ENCODE peak calls at places on chromosomes 13 and 19, in ten cellular contexts. C, G, T, H, J, Q, K, B, Z and X are unnamed samples.

GRCh38 chr19:44847144-44848035 is 1.3 kb downstream of the NECTIN2 start:
- DNase-seq in J (peak), T (peak), G (peak), C (peak), Q (no peak), Z (peak), K (peak), H (no peak), B (peak), X (no peak)

GRCh38 chr13:44904982-44905381 is 84.3 kb downstream of the NUFIP1 start:
- DNase-seq in Q (no peak), G (peak), B (peak), H (peak), K (peak), Z (peak), T (peak), J (no peak), C (peak), X (no peak)

GRCh38 chr13:37136187-37136586 is 30.7 kb upstream of the CSNK1A1L start:
- DNase-seq in Z (peak), T (no peak), C (no peak), K (no peak), J (no peak), B (no peak), H (no peak), Q (no peak), G (peak), X (no peak)

GRCh38 chr13:106337096-106337495 is 198.4 kb downstream of the EFNB2 start:
- DNase-seq in C (no peak), J (no peak), H (no peak), Z (no peak), Q (no peak), G (peak), T (no peak), K (no peak), B (no peak), X (no peak)

GRCh38 chr19:54281008-54281728 is at the start of gene LILRB2:
- DNase-seq in Q (peak), G (no peak), K (no peak), J (no peak), Z (no peak), C (no peak), H (no peak), B (peak), T (no peak), X (no peak)

GRCh38 chr19:57068326-57068725 is 51.5 kb upstream of the USP29 start:
- DNase-seq in J (no peak), B (no peak), H (no peak), Q (no peak), K (no peak), C (no peak), Z (no peak), G (no peak), T (no peak), X (no peak)

GRCh38 chr13:36822786-36823185 is 3.8 kb downstream of the RFXAP start:
- DNase-seq in G (peak), Q (no peak), H (no peak), T (no peak), C (no peak), Z (peak), K (no peak), J (no peak), B (no peak), X (no peak)

GRCh38 chr19:2081873-2082810 is 14.0 kb downstream of the MOB3A start:
- DNase-seq in G (no peak), K (peak), Z (no peak), Q (peak), H (no peak), T (no peak), C (no peak), B (no peak), J (no peak), X (no peak)

GRCh38 chr13:69040898-69041297 is 1066.7 kb upstream of the ATXN8OS start:
- DNase-seq in H (no peak), J (no peak), B (no peak), Z (no peak), K (no peak), C (no peak), G (no peak), Q (no peak), T (no peak), X (no peak)

GRCh38 chr19:15869109-15869555 is 28.7 kb downstream of the CYP4F2 start:
- DNase-seq in G (no peak), H (peak), K (peak), Q (no peak), Z (peak), C (peak), B (no peak), J (no peak), T (peak), X (no peak)

GRCh38 chr19:17048885-17049453 is 22.4 kb upstream of the CPAMD8 start:
- DNase-seq in B (no peak), Z (no peak), C (no peak), H (no peak), Q (no peak), J (no peak), T (no peak), G (no peak), K (no peak), X (no peak)

GRCh38 chr19:9808855-9809646 is 9.8 kb downstream of the FBXL12 start:
- DNase-seq in K (no peak), Q (no peak), C (no peak), B (no peak), Z (no peak), G (no peak), T (no peak), J (no peak), H (no peak), X (no peak)

GRCh38 chr19:19822148-19822429 is 539 bp upstream of the ZNF506 start:
- DNase-seq in T (peak), B (no peak), Z (no peak), Q (peak), G (no peak), H (no peak), J (no peak), C (no peak), K (no peak), X (no peak)

GRCh38 chr19:55426042-55426441 is 17.1 kb downstream of the SHISA7 start:
- DNase-seq in J (no peak), G (no peak), B (no peak), K (no peak), Q (no peak), H (no peak), T (no peak), Z (no peak), C (no peak), X (no peak)

GRCh38 chr19:50414850-50415660 is 3.7 kb upstream of the SPIB start:
- DNase-seq in K (peak), Q (peak), C (peak), T (peak), J (peak), B (peak), H (peak), G (peak), Z (peak), X (no peak)

GRCh38 chr13:31431722-31432137 is 232.0 kb downstream of the B3GLCT start:
- DNase-seq in T (peak), J (peak), Q (peak), G (peak), C (peak), K (peak), Z (peak), H (peak), B (peak), X (no peak)

GRCh38 chr13:93233997-93234416 is 7.4 kb downstream of the GPC6 start:
- DNase-seq in Z (no peak), T (no peak), B (no peak), Q (no peak), K (no peak), C (peak), G (no peak), H (no peak), J (no peak), X (no peak)

GRCh38 chr19:48421548-48421947 is 24.2 kb upstream of the GRWD1 start:
- DNase-seq in G (no peak), Q (no peak), H (no peak), Z (no peak), B (peak), T (peak), J (no peak), C (no peak), K (no peak), X (no peak)

GRCh38 chr19:36379510-36379819 is 464 bp upstream of the ZFP14 start:
- DNase-seq in Q (no peak), H (no peak), Z (no peak), T (no peak), K (no peak), C (no peak), J (no peak), B (no peak), G (no peak), X (no peak)

GRCh38 chr19:36377541-36378178 is 1.3 kb downstream of the ZFP14 start:
- DNase-seq in H (no peak), C (no peak), Q (no peak), K (no peak), J (no peak), Z (no peak), G (no peak), B (no peak), T (no peak), X (no peak)

GRCh38 chr19:36373638-36374156 is 5.3 kb downstream of the ZFP14 start:
- DNase-seq in K (no peak), H (no peak), T (no peak), Z (no peak), C (no peak), Q (no peak), G (no peak), J (no peak), B (no peak), X (no peak)

DNA sequence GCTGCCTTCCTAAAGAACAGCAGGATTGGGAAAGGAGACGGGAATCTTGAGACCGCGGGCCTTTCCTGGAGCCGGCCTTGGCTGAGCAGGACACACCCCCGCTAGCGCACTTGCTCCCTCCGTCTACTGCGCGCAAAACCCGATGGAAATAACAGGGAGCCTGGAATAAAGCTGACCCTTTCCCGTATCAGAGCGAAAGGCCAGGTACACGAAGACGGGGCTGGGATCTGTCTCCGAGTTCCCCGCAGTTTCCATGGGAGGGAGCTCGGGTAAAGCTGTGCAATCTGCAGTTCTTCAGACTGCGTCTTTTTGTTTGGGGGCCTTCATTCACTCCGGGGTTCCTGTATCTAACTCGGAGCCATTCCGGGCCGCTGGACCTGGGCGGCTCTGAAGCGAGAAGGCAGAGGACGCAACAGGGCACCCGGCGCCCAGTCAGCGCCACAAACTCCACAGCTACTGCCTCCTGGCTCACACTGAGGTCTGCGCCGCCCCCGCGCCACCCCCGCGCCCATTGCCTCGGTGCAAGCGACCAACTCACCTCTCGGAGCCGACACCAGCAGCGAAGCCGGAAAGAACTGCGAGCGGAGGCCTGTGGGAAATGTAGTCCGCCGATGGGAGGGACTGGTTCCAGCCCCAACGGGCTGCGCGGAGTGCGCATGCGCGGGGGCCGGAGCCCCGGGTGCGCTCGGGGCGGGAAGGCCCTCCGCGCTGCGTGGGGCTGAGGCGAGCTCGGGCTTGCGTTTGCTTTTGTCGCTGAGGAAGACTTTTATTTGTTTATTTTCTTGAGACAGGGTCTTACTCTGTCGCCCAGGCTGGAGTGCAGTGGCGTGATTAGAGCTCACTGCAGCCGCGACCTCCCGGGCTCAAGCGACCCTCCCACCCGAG is at the start of gene ZFP14:
- DNase-seq in T (peak), G (peak), J (peak), K (peak), Q (peak), Z (peak), B (peak), C (peak), H (peak), X (peak)
- TF ChIP-seq POLR2A in T (peak), G (no peak), J (peak), K (no peak), Q (peak), Z (peak), B (no peak), C (peak), H (peak), X (peak)

GRCh38 chr19:12156254-12157058 is at the start of gene ZNF625:
- DNase-seq in T (peak), K (peak), H (peak), Z (peak), J (peak), Q (peak), B (peak), C (no peak), G (peak), X (peak)
- TF ChIP-seq POLR2A in T (peak), K (no peak), H (peak), Z (peak), J (no peak), Q (no peak), B (no peak), C (no peak), G (peak), X (no peak)

DNA sequence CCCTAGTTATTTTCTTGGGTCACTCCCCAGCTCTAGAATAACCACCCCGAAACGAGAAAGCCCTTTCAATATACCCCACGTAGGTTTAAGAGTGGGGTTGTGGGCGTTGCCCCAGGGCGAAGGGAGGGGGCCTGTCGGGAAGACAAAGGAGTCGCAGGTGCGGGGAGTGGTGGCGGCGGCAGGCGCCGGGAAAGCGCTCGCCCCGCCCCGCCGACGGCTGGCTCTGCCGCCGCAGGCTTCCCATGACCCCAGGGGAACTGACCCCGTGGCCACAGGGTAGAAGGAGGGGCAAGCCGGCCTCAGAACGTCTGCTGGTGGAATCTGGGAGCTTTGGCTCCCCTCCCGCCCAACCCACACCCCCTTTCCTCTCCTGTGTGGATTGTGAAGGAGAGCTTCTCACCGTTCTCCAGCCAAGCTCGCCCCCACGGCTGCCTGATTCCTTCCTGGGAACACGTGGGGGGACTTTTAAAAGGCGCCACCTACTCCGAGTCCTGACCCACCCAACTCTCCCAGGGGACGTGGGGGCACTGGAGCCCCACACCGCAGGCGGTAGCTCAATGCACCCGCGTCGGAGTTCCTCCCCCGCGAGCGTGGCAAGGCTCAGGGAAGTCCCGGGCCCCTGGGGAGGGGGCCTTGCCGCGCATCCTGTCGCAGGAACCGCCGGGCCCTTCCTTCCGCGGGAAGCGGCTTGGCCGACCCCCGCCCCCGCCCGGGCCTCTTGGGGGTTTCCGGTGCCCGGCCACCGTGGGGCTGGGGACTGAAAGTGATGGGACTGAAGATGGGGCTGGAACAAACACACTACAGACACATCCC is 5.5 kb downstream of the IER2 start:
- DNase-seq in T (peak), Q (peak), J (peak), C (peak), Z (peak), G (peak), K (peak), H (peak), B (peak), X (peak)
- TF ChIP-seq POLR2A in T (peak), Q (peak), J (no peak), C (no peak), Z (no peak), G (peak), K (no peak), H (peak), B (no peak), X (peak)

GRCh38 chr19:38849746-38850230 is at the start of gene HNRNPL:
- DNase-seq in H (no peak), Q (no peak), K (peak), G (no peak), J (peak), Z (no peak), C (no peak), T (no peak), B (peak), X (no peak)

GRCh38 chr19:38850231-38850975 is 617 bp upstream of the HNRNPL start:
- DNase-seq in J (peak), B (peak), G (peak), K (peak), T (peak), Z (peak), H (peak), Q (peak), C (peak), X (peak)

GRCh38 chr19:38852231-38853044 is 2.7 kb upstream of the HNRNPL start:
- DNase-seq in J (peak), H (peak), Z (peak), Q (peak), T (peak), B (peak), K (peak), C (peak), G (peak), X (no peak)

GRCh38 chr19:38851622-38852230 is 1.9 kb upstream of the HNRNPL start:
- DNase-seq in K (peak), Z (peak), B (peak), J (peak), H (peak), G (peak), T (peak), C (peak), Q (peak), X (peak)

DNA sequence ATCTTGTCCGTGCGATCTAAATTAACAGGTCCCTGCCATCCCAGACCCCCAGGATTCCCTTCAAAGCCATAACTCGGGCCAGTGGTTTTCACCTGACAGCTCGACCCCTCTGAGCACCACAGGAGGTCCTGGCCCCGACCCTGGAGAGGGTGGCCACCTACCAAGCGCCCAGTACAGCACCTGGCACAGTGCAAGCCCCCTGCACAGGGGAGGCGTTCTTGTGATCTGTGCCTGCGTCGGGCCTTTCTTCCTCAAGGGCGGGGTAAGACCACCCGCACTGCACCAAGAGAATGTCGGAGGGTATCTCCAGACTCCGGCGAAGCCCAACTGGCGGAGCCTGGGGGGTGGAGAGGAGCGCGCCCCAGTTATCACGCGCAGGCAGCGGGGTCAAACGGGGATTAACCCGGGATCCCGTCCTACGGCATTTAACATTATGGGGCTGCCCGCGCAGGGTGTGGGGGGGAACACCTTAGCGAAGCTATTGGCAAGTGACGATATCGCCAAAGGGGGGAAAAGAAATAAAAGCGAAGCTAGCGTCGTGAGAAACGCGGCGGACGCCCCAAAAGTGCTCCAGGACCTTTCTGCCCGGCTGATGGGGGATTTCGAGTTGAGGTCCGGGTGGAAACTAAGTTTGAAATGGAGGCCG is 1.3 kb upstream of the HNRNPL start:
- DNase-seq in K (no peak), C (no peak), T (peak), J (peak), H (no peak), Q (no peak), B (peak), Z (peak), G (no peak), X (no peak)
- TF ChIP-seq POLR2A in K (no peak), C (peak), T (no peak), J (no peak), H (peak), Q (no peak), B (no peak), Z (no peak), G (no peak), X (no peak)